ENCODE peak calls at places on chromosomes 11 and 22, in eight cellular contexts. Q is GM23338, J is HCT116, Z is HL-60, A is SK-N-SH, F is GM12878, N is K562, S is HepG2. B is an unnamed sample.

GRCh38 chr11:8258289-8258688 is 5.4 kb downstream of the LMO1 start:
- DNase-seq in Q (no peak), J (no peak), Z (peak), A (no peak), F (no peak), N (no peak), S (no peak), B (no peak)

GRCh38 chr11:86608251-86608799 is 64.1 kb downstream of the ME3 start:
- DNase-seq in Q (peak), J (peak), Z (peak), A (peak), F (peak), N (peak), S (peak), B (no peak)

GRCh38 chr22:18909556-18909955 is 3.4 kb downstream of the DGCR6 start:
- DNase-seq in Q (no peak), J (no peak), Z (no peak), A (no peak), F (no peak), N (no peak), S (no peak), B (no peak)

GRCh38 chr11:59283825-59284772 is 71.4 kb upstream of the MPEG1 start:
- DNase-seq in Q (peak), J (peak), Z (peak), A (no peak), F (peak), N (peak), S (peak), B (peak)

GRCh38 chr11:65915101-65915820 is 3.6 kb downstream of the C11orf68 start:
- DNase-seq in Q (no peak), J (no peak), Z (no peak), A (no peak), F (no peak), N (no peak), S (no peak), B (no peak)

GRCh38 chr11:58028687-58029411 is 1.9 kb upstream of the OR6Q1 start:
- DNase-seq in Q (no peak), J (no peak), Z (no peak), A (no peak), F (no peak), N (no peak), S (no peak), B (no peak)

GRCh38 chr11:64251986-64252837 is 882 bp downstream of the PLCB3 start:
- DNase-seq in Q (peak), J (no peak), Z (no peak), A (peak), F (no peak), N (peak), S (no peak), B (no peak)

GRCh38 chr22:43159484-43160178 is 8.3 kb downstream of the TSPO start:
- DNase-seq in Q (peak), J (no peak), Z (no peak), A (peak), F (no peak), N (no peak), S (no peak), B (no peak)

GRCh38 chr11:57100638-57101312 is 81.0 kb upstream of the LRRC55 start:
- DNase-seq in Q (no peak), J (no peak), Z (no peak), A (peak), F (no peak), N (no peak), S (no peak), B (no peak)

GRCh38 chr11:110878513-110878912 is 166.3 kb upstream of the ARHGAP20 start:
- DNase-seq in Q (no peak), J (no peak), Z (no peak), A (no peak), F (no peak), N (no peak), S (no peak), B (no peak)

GRCh38 chr22:36239150-36239400 is 252 bp downstream of the APOL2 start:
- DNase-seq in Q (no peak), J (no peak), Z (no peak), A (peak), F (no peak), N (no peak), S (no peak), B (no peak)

GRCh38 chr22:36238348-36239149 is 778 bp downstream of the APOL2 start:
- DNase-seq in Q (no peak), J (no peak), Z (no peak), A (peak), F (no peak), N (peak), S (no peak), B (no peak)

GRCh38 chr22:36237462-36238347 is 1.6 kb downstream of the APOL2 start:
- DNase-seq in Q (no peak), J (no peak), Z (no peak), A (no peak), F (no peak), N (no peak), S (no peak), B (no peak)

GRCh38 chr22:36236338-36237319 is 2.7 kb downstream of the APOL2 start:
- DNase-seq in Q (no peak), J (no peak), Z (no peak), A (no peak), F (no peak), N (no peak), S (no peak), B (no peak)

GRCh38 chr22:36239401-36240171 is at the start of gene APOL2:
- DNase-seq in Q (peak), J (peak), Z (peak), A (peak), F (peak), N (peak), S (peak), B (peak)
- TF ChIP-seq POLR2AphosphoS5 in Q (no peak), J (peak), Z (no peak), A (peak), F (peak), N (no peak), S (peak), B (peak)

GRCh38 chr11:26550022-26550421 is 22.0 kb downstream of the MUC15 start:
- DNase-seq in Q (no peak), J (no peak), Z (no peak), A (no peak), F (no peak), N (no peak), S (no peak), B (no peak)

GRCh38 chr11:26556582-26556981 is 15.5 kb downstream of the MUC15 start:
- DNase-seq in Q (no peak), J (no peak), Z (no peak), A (no peak), F (no peak), N (no peak), S (no peak), B (no peak)

GRCh38 chr11:26549176-26549575 is 22.9 kb downstream of the MUC15 start:
- DNase-seq in Q (no peak), J (no peak), Z (no peak), A (no peak), F (no peak), N (no peak), S (no peak), B (no peak)

GRCh38 chr11:26553182-26553581 is 18.9 kb downstream of the MUC15 start:
- DNase-seq in Q (no peak), J (no peak), Z (no peak), A (no peak), F (no peak), N (no peak), S (no peak), B (no peak)

DNA sequence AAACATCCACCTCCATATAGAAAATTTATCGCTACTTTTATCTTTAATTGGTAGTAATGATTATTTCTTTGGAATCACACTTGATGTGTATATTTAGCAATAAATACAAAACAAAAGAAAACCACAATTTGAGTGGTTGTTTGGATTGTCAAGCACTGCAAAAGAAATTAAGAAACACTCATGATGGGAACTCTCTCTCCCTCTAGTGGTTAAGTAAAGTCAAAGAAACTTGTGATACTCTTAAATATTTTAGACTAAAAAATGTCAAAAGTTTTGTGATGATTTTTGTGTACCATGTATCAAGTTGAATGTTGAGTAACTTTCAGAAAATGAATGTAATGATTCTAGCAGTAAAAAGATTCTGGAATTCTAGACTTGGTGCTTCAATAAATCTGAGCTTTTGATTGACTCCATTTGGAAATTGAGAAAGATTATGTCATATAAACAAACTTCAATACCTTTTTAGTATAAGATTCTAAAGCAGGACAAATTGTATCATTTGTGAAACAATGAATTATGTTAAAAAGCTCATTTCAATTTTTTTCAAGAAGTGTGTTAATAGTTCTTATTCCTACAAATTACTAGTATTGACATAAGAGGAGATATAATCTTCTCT is 20.8 kb downstream of the MUC15 start:
- DNase-seq in Q (no peak), J (no peak), Z (no peak), A (no peak), F (no peak), N (no peak), S (no peak), B (no peak)
- TF ChIP-seq CTCF in Q (no peak), J (no peak), Z (no peak), A (peak), F (peak), N (peak), S (no peak), B (peak)

GRCh38 chr11:47711816-47712215 is 3.4 kb downstream of the AGBL2 start:
- DNase-seq in Q (no peak), J (no peak), Z (no peak), A (no peak), F (no peak), N (no peak), S (no peak), B (no peak)
- TF ChIP-seq REST in Q (no peak), J (no peak), Z (no peak), A (no peak), F (no peak), N (no peak), S (no peak), B (no peak)

GRCh38 chr22:31150615-31151014 is 9.4 kb upstream of the RNF185 start:
- DNase-seq in Q (peak), J (no peak), Z (no peak), A (no peak), F (no peak), N (no peak), S (peak), B (no peak)
- TF ChIP-seq POLR2AphosphoS5 in Q (no peak), J (no peak), Z (no peak), A (no peak), F (no peak), N (no peak), S (no peak), B (no peak)

DNA sequence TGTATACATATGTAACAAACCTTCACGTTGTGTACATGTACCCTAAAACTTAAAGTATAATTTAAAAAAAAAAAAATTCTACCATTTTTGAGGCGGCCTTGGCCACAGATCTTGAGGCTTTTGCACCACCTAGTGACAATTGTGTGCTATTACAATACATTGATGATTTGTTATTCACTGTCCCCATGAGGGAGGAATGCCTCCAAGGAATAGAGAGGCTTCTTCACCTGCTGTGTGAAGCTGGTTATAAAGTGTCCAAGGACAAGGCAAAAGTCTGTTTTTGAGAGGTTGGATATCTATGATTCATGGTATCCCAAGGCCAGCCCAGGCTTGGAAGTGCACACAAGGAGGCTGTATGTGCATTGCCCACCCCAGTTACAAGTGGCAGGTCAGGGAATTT is 30.7 kb downstream of the SLC22A25 start:
- DNase-seq in Q (peak), J (peak), Z (peak), A (peak), F (no peak), N (peak), S (peak), B (no peak)
- TF ChIP-seq CTCF in Q (peak), J (peak), Z (peak), A (peak), F (peak), N (peak), S (peak), B (peak)

GRCh38 chr22:39215430-39216142 is 29.2 kb downstream of the PDGFB start:
- DNase-seq in Q (peak), J (peak), Z (no peak), A (no peak), F (no peak), N (peak), S (no peak), B (no peak)

GRCh38 chr22:39214006-39214382 is 30.8 kb downstream of the PDGFB start:
- DNase-seq in Q (no peak), J (no peak), Z (no peak), A (no peak), F (no peak), N (no peak), S (no peak), B (no peak)

GRCh38 chr22:39215070-39215396 is 29.7 kb downstream of the PDGFB start:
- DNase-seq in Q (no peak), J (no peak), Z (no peak), A (no peak), F (no peak), N (no peak), S (no peak), B (no peak)

GRCh38 chr22:39216143-39216490 is 28.7 kb downstream of the PDGFB start:
- DNase-seq in Q (no peak), J (no peak), Z (no peak), A (no peak), F (no peak), N (no peak), S (no peak), B (no peak)

GRCh38 chr22:39214383-39215069 is 30.3 kb downstream of the PDGFB start:
- DNase-seq in Q (peak), J (peak), Z (no peak), A (no peak), F (no peak), N (no peak), S (peak), B (no peak)
- TF ChIP-seq REST in Q (no peak), J (no peak), Z (no peak), A (no peak), F (no peak), N (no peak), S (no peak), B (no peak)

GRCh38 chr11:128496249-128496648 is 91.1 kb downstream of the ETS1 start:
- DNase-seq in Q (no peak), J (no peak), Z (no peak), A (no peak), F (no peak), N (no peak), S (no peak), B (no peak)

GRCh38 chr11:128499613-128500213 is 87.6 kb downstream of the ETS1 start:
- DNase-seq in Q (no peak), J (no peak), Z (no peak), A (no peak), F (no peak), N (no peak), S (no peak), B (no peak)

GRCh38 chr11:128498846-128499245 is 88.5 kb downstream of the ETS1 start:
- DNase-seq in Q (no peak), J (no peak), Z (no peak), A (no peak), F (no peak), N (no peak), S (no peak), B (no peak)

GRCh38 chr11:128496684-128497056 is 90.7 kb downstream of the ETS1 start:
- DNase-seq in Q (no peak), J (no peak), Z (no peak), A (no peak), F (no peak), N (no peak), S (no peak), B (no peak)

DNA sequence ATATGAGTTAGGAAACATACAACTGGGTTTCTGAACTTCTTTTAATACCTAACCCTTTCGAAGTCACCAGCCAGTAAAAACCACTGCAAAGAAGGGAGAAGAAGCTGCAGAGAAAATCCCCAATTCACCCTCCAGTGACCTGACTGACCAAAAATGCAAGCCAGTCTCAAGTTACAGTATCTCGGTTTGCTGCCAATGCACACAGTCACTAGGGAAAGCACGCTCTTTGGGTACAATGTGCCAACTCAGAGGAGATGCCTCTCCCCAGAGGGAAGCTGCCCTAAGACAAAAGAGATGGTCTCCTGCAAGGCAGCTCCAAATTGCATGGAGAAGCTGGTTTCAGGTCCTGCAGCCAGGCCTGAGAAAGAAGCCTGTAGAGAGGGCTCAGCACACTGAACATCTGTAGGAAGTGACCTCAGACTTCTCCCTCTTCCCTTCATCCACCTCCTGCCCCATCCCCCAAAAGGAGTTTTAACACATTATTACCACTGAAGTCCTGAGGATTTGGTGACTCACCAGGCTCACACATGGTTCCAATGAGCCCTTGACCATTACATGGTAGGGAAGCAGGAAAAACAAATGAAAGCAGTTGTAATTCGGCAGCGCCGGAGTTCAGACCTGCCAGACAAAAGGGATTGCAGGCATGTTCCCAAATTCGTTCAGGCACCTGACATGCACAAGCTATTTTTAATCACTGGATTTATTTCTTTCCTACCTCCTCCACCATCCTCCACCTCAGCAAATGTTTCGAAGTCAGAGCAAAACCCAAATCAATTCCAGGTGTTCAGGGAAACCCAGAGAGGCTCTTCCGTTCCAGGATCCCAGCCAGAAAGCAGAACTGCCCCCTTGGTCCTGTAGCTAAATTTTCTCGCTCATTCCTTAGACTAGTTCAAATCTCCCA is 90.1 kb downstream of the ETS1 start:
- DNase-seq in Q (no peak), J (peak), Z (no peak), A (peak), F (peak), N (no peak), S (no peak), B (peak)
- TF ChIP-seq POLR2AphosphoS5 in Q (no peak), J (no peak), Z (no peak), A (peak), F (no peak), N (no peak), S (no peak), B (peak)